ENCODE peak calls at places on chromosomes 4 and X, in ten cellular contexts. One of them, this sample, is unnamed. For H3K4me1, the result is how much of the 10 kb centered on the place peaks cover.

GRCh38 chrX:140157611-140158010 is 192.3 kb upstream of the CXorf66 start:
- DNase-seq in astrocyte: peak
- DNase-seq in cardiac muscle cell: no peak
- DNase-seq in lower lobe of right lung: no peak
- DNase-seq in mucosa of descending colon: no peak
- DNase-seq in CD8-positive, alpha-beta memory T cell: no peak
- DNase-seq in CD8-positive, alpha-beta T cell: no peak
- DNase-seq in mammary epithelial cell: peak
- DNase-seq in adipocyte: no peak
- DNase-seq in MM.1S: no peak
- DNase-seq in this sample: no peak

GRCh38 chrX:109890910-109891502 is 111.9 kb upstream of the TMEM164 start:
- DNase-seq in astrocyte: peak
- DNase-seq in cardiac muscle cell: peak
- DNase-seq in lower lobe of right lung: peak
- DNase-seq in mucosa of descending colon: peak
- DNase-seq in CD8-positive, alpha-beta memory T cell: peak
- DNase-seq in CD8-positive, alpha-beta T cell: peak
- DNase-seq in mammary epithelial cell: peak
- DNase-seq in adipocyte: peak
- DNase-seq in MM.1S: peak
- DNase-seq in this sample: peak

GRCh38 chrX:1475881-1476280 is 23.2 kb upstream of the ASMTL start:
- DNase-seq in astrocyte: no peak
- DNase-seq in cardiac muscle cell: no peak
- DNase-seq in lower lobe of right lung: no peak
- DNase-seq in mucosa of descending colon: no peak
- DNase-seq in CD8-positive, alpha-beta memory T cell: no peak
- DNase-seq in CD8-positive, alpha-beta T cell: no peak
- DNase-seq in mammary epithelial cell: no peak
- DNase-seq in adipocyte: no peak
- DNase-seq in MM.1S: no peak
- DNase-seq in this sample: no peak

GRCh38 chrX:155888139-155888538 is 7.0 kb downstream of the VAMP7 start:
- DNase-seq in astrocyte: peak
- DNase-seq in cardiac muscle cell: no peak
- DNase-seq in lower lobe of right lung: no peak
- DNase-seq in mucosa of descending colon: no peak
- DNase-seq in CD8-positive, alpha-beta memory T cell: no peak
- DNase-seq in CD8-positive, alpha-beta T cell: no peak
- DNase-seq in mammary epithelial cell: peak
- DNase-seq in adipocyte: peak
- DNase-seq in MM.1S: no peak
- DNase-seq in this sample: no peak

GRCh38 chr4:48342559-48342878 is 1.2 kb downstream of the SLAIN2 start:
- DNase-seq in astrocyte: no peak
- DNase-seq in cardiac muscle cell: no peak
- DNase-seq in lower lobe of right lung: no peak
- DNase-seq in mucosa of descending colon: no peak
- DNase-seq in CD8-positive, alpha-beta memory T cell: peak
- DNase-seq in CD8-positive, alpha-beta T cell: no peak
- DNase-seq in mammary epithelial cell: no peak
- DNase-seq in adipocyte: peak
- DNase-seq in MM.1S: peak
- DNase-seq in this sample: peak

GRCh38 chr4:17276821-17277220 is 235.1 kb downstream of the QDPR start:
- DNase-seq in astrocyte: peak
- DNase-seq in cardiac muscle cell: no peak
- DNase-seq in lower lobe of right lung: no peak
- DNase-seq in mucosa of descending colon: peak
- DNase-seq in CD8-positive, alpha-beta memory T cell: no peak
- DNase-seq in CD8-positive, alpha-beta T cell: no peak
- DNase-seq in mammary epithelial cell: no peak
- DNase-seq in adipocyte: peak
- DNase-seq in MM.1S: no peak
- DNase-seq in this sample: no peak

GRCh38 chr4:52937829-52938228 is 75.7 kb downstream of the RASL11B start:
- DNase-seq in astrocyte: no peak
- DNase-seq in cardiac muscle cell: no peak
- DNase-seq in lower lobe of right lung: no peak
- DNase-seq in mucosa of descending colon: no peak
- DNase-seq in CD8-positive, alpha-beta memory T cell: no peak
- DNase-seq in CD8-positive, alpha-beta T cell: no peak
- DNase-seq in mammary epithelial cell: no peak
- DNase-seq in adipocyte: no peak
- DNase-seq in MM.1S: no peak
- DNase-seq in this sample: no peak

GRCh38 chr4:47085661-47086060 is 54.3 kb downstream of the GABRB1 start:
- DNase-seq in astrocyte: no peak
- DNase-seq in cardiac muscle cell: no peak
- DNase-seq in lower lobe of right lung: no peak
- DNase-seq in mucosa of descending colon: no peak
- DNase-seq in CD8-positive, alpha-beta memory T cell: no peak
- DNase-seq in CD8-positive, alpha-beta T cell: no peak
- DNase-seq in mammary epithelial cell: no peak
- DNase-seq in adipocyte: no peak
- DNase-seq in MM.1S: no peak
- DNase-seq in this sample: no peak

GRCh38 chrX:27599928-27600327 is 9.8 kb downstream of the DCAF8L2 start:
- DNase-seq in astrocyte: peak
- DNase-seq in cardiac muscle cell: no peak
- DNase-seq in lower lobe of right lung: no peak
- DNase-seq in mucosa of descending colon: no peak
- DNase-seq in CD8-positive, alpha-beta memory T cell: no peak
- DNase-seq in CD8-positive, alpha-beta T cell: no peak
- DNase-seq in mammary epithelial cell: peak
- DNase-seq in adipocyte: peak
- DNase-seq in MM.1S: no peak
- DNase-seq in this sample: no peak

GRCh38 chrX:150935466-150935865 is 37.0 kb upstream of the CD99L2 start:
- DNase-seq in astrocyte: peak
- DNase-seq in cardiac muscle cell: no peak
- DNase-seq in lower lobe of right lung: no peak
- DNase-seq in mucosa of descending colon: no peak
- DNase-seq in CD8-positive, alpha-beta memory T cell: no peak
- DNase-seq in CD8-positive, alpha-beta T cell: no peak
- DNase-seq in mammary epithelial cell: peak
- DNase-seq in adipocyte: peak
- DNase-seq in MM.1S: no peak
- DNase-seq in this sample: no peak

DNA sequence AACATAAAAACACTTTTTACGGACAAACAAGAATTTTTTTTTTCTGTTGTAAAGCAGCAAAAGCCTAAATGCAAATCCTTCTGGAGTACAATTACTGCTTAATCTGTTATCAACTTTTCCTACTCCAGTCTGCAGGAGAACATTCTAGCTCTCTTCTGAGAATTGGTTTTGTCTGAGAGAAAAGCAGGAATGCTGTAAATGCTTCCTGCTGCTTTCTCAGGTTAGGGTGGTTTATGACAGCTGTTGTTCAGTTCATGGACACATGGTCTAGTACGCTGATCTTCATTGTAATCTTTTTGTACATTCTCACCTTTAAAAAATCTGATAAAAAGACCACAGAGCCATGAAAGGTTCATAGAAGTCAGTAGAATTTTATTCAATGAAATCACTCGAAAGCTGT is 310.9 kb downstream of the CAMK2D start:
- DNase-seq in astrocyte: no peak
- DNase-seq in cardiac muscle cell: no peak
- DNase-seq in lower lobe of right lung: no peak
- DNase-seq in mucosa of descending colon: no peak
- DNase-seq in CD8-positive, alpha-beta memory T cell: no peak
- DNase-seq in CD8-positive, alpha-beta T cell: no peak
- DNase-seq in mammary epithelial cell: no peak
- DNase-seq in adipocyte: no peak
- DNase-seq in MM.1S: no peak
- DNase-seq in this sample: no peak
- H3K4me1 ChIP-seq in astrocyte: under half
- H3K4me1 ChIP-seq in cardiac muscle cell: under half
- H3K4me1 ChIP-seq in lower lobe of right lung: under half
- H3K4me1 ChIP-seq in mucosa of descending colon: under half
- H3K4me1 ChIP-seq in CD8-positive, alpha-beta memory T cell: under half
- H3K4me1 ChIP-seq in CD8-positive, alpha-beta T cell: under half
- H3K4me1 ChIP-seq in mammary epithelial cell: under half
- H3K4me1 ChIP-seq in adipocyte: half or more
- H3K4me1 ChIP-seq in MM.1S: under half
- H3K4me1 ChIP-seq in this sample: under half

GRCh38 chr4:70601422-70602039 is 9.5 kb downstream of the AMBN start:
- DNase-seq in astrocyte: peak
- DNase-seq in cardiac muscle cell: peak
- DNase-seq in lower lobe of right lung: no peak
- DNase-seq in mucosa of descending colon: peak
- DNase-seq in CD8-positive, alpha-beta memory T cell: peak
- DNase-seq in CD8-positive, alpha-beta T cell: peak
- DNase-seq in mammary epithelial cell: peak
- DNase-seq in adipocyte: peak
- DNase-seq in MM.1S: peak
- DNase-seq in this sample: peak

GRCh38 chr4:70603856-70604255 is 11.8 kb downstream of the AMBN start:
- DNase-seq in astrocyte: no peak
- DNase-seq in cardiac muscle cell: no peak
- DNase-seq in lower lobe of right lung: no peak
- DNase-seq in mucosa of descending colon: no peak
- DNase-seq in CD8-positive, alpha-beta memory T cell: no peak
- DNase-seq in CD8-positive, alpha-beta T cell: no peak
- DNase-seq in mammary epithelial cell: no peak
- DNase-seq in adipocyte: peak
- DNase-seq in MM.1S: no peak
- DNase-seq in this sample: no peak

GRCh38 chr4:70600305-70600704 is 8.2 kb downstream of the AMBN start:
- DNase-seq in astrocyte: no peak
- DNase-seq in cardiac muscle cell: no peak
- DNase-seq in lower lobe of right lung: no peak
- DNase-seq in mucosa of descending colon: no peak
- DNase-seq in CD8-positive, alpha-beta memory T cell: no peak
- DNase-seq in CD8-positive, alpha-beta T cell: no peak
- DNase-seq in mammary epithelial cell: no peak
- DNase-seq in adipocyte: no peak
- DNase-seq in MM.1S: no peak
- DNase-seq in this sample: no peak
- H3K4me1 ChIP-seq in astrocyte: under half
- H3K4me1 ChIP-seq in cardiac muscle cell: under half
- H3K4me1 ChIP-seq in lower lobe of right lung: under half
- H3K4me1 ChIP-seq in mucosa of descending colon: under half
- H3K4me1 ChIP-seq in CD8-positive, alpha-beta memory T cell: under half
- H3K4me1 ChIP-seq in CD8-positive, alpha-beta T cell: under half
- H3K4me1 ChIP-seq in mammary epithelial cell: under half
- H3K4me1 ChIP-seq in adipocyte: under half
- H3K4me1 ChIP-seq in MM.1S: under half
- H3K4me1 ChIP-seq in this sample: under half

GRCh38 chr4:158818595-158818994 is 49.8 kb downstream of the FNIP2 start:
- DNase-seq in astrocyte: no peak
- DNase-seq in cardiac muscle cell: no peak
- DNase-seq in lower lobe of right lung: no peak
- DNase-seq in mucosa of descending colon: no peak
- DNase-seq in CD8-positive, alpha-beta memory T cell: no peak
- DNase-seq in CD8-positive, alpha-beta T cell: no peak
- DNase-seq in mammary epithelial cell: no peak
- DNase-seq in adipocyte: no peak
- DNase-seq in MM.1S: no peak
- DNase-seq in this sample: no peak
- H3K4me1 ChIP-seq in astrocyte: under half
- H3K4me1 ChIP-seq in cardiac muscle cell: under half
- H3K4me1 ChIP-seq in lower lobe of right lung: half or more
- H3K4me1 ChIP-seq in mucosa of descending colon: half or more
- H3K4me1 ChIP-seq in CD8-positive, alpha-beta memory T cell: under half
- H3K4me1 ChIP-seq in CD8-positive, alpha-beta T cell: under half
- H3K4me1 ChIP-seq in mammary epithelial cell: under half
- H3K4me1 ChIP-seq in adipocyte: half or more
- H3K4me1 ChIP-seq in MM.1S: half or more
- H3K4me1 ChIP-seq in this sample: under half

DNA sequence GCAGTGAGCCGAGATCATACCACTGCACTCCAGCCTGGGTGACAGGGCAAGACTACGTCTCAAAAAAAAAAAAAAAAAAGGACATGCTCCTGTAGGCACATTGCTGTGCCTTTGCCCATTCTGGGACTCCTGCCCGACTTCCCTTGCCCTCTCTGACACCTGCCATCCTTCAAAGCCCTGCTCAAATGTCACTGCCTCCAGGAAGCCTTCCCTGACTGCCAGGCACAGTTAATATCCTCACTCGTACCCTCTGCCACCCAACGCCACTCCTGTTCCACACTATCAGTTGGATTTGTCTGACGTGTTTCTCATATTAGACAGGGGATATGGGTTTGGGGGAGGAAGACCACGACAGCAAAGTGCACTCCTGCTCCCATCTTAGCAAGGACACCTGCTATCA is 12.2 kb upstream of the SH3TC1 start:
- DNase-seq in astrocyte: no peak
- DNase-seq in cardiac muscle cell: no peak
- DNase-seq in lower lobe of right lung: no peak
- DNase-seq in mucosa of descending colon: no peak
- DNase-seq in CD8-positive, alpha-beta memory T cell: no peak
- DNase-seq in CD8-positive, alpha-beta T cell: no peak
- DNase-seq in mammary epithelial cell: no peak
- DNase-seq in adipocyte: no peak
- DNase-seq in MM.1S: no peak
- DNase-seq in this sample: no peak
- H3K4me1 ChIP-seq in astrocyte: under half
- H3K4me1 ChIP-seq in cardiac muscle cell: under half
- H3K4me1 ChIP-seq in lower lobe of right lung: half or more
- H3K4me1 ChIP-seq in mucosa of descending colon: under half
- H3K4me1 ChIP-seq in CD8-positive, alpha-beta memory T cell: under half
- H3K4me1 ChIP-seq in CD8-positive, alpha-beta T cell: under half
- H3K4me1 ChIP-seq in mammary epithelial cell: half or more
- H3K4me1 ChIP-seq in adipocyte: under half
- H3K4me1 ChIP-seq in MM.1S: under half
- H3K4me1 ChIP-seq in this sample: under half

DNA sequence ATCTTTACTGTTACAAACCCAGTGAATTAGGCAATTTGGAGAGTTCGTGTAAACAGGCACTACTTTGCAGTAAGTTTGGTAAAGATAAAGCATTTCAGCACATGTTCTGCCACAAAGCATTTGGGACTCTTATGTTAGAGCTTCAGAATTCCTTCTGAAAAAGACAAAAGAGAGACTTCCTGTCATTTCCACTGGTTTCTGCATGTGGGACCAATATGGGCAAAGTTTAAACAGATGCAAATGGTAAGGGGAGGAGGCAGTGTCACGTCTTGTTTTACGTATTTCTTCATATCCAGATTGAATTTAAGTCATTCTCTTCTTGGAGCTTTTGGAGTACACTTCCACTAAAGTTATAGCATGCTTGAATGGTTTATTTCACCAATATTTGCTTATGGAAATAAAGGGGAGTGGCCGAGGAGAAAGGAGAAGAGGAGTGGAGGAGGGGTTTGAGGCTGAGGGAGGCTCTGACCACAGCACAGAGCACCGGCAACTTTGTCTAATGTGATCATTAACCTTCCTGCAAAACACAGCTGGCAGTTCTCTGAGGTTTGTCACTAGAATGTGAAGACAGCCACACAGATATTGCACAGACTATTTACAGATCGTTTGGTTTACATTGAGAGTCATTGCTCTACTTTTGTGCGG is at the start of gene APELA:
- DNase-seq in astrocyte: no peak
- DNase-seq in cardiac muscle cell: peak
- DNase-seq in lower lobe of right lung: no peak
- DNase-seq in mucosa of descending colon: peak
- DNase-seq in CD8-positive, alpha-beta memory T cell: no peak
- DNase-seq in CD8-positive, alpha-beta T cell: no peak
- DNase-seq in mammary epithelial cell: no peak
- DNase-seq in adipocyte: no peak
- DNase-seq in MM.1S: no peak
- DNase-seq in this sample: no peak
- H3K4me1 ChIP-seq in astrocyte: under half
- H3K4me1 ChIP-seq in cardiac muscle cell: under half
- H3K4me1 ChIP-seq in lower lobe of right lung: under half
- H3K4me1 ChIP-seq in mucosa of descending colon: under half
- H3K4me1 ChIP-seq in CD8-positive, alpha-beta memory T cell: under half
- H3K4me1 ChIP-seq in CD8-positive, alpha-beta T cell: under half
- H3K4me1 ChIP-seq in mammary epithelial cell: under half
- H3K4me1 ChIP-seq in adipocyte: under half
- H3K4me1 ChIP-seq in MM.1S: under half
- H3K4me1 ChIP-seq in this sample: under half

GRCh38 chr4:113822555-113823290 is 61.2 kb upstream of the CAMK2D start:
- DNase-seq in astrocyte: peak
- DNase-seq in cardiac muscle cell: no peak
- DNase-seq in lower lobe of right lung: no peak
- DNase-seq in mucosa of descending colon: no peak
- DNase-seq in CD8-positive, alpha-beta memory T cell: no peak
- DNase-seq in CD8-positive, alpha-beta T cell: no peak
- DNase-seq in mammary epithelial cell: no peak
- DNase-seq in adipocyte: no peak
- DNase-seq in MM.1S: peak
- DNase-seq in this sample: no peak
- H3K4me1 ChIP-seq in astrocyte: under half
- H3K4me1 ChIP-seq in cardiac muscle cell: under half
- H3K4me1 ChIP-seq in lower lobe of right lung: under half
- H3K4me1 ChIP-seq in mucosa of descending colon: under half
- H3K4me1 ChIP-seq in CD8-positive, alpha-beta memory T cell: under half
- H3K4me1 ChIP-seq in CD8-positive, alpha-beta T cell: under half
- H3K4me1 ChIP-seq in mammary epithelial cell: under half
- H3K4me1 ChIP-seq in adipocyte: under half
- H3K4me1 ChIP-seq in MM.1S: under half
- H3K4me1 ChIP-seq in this sample: under half